ENCODE peak calls at places on chromosomes 1 and 21, in four cellular contexts. E, G, C and H are unnamed samples.
A peak's percentile ranks its signal among the peaks of the same experiment; 100 is the strongest.

GRCh38 chr1:28354121-28354520 is 15.4 kb upstream of the PHACTR4 start:
- DNase-seq in C (no peak), E (no peak), G (peak; percentile 39), H (no peak)

GRCh38 chr1:54652172-54652571 is 10.6 kb downstream of the MROH7 start:
- DNase-seq in G (no peak), C (no peak), E (no peak), H (no peak)

GRCh38 chr1:107228704-107229103 is 87.9 kb downstream of the NTNG1 start:
- DNase-seq in G (no peak), C (no peak), E (no peak), H (no peak)

GRCh38 chr1:36100376-36100775 is 11.7 kb downstream of the ADPRS start:
- DNase-seq in G (no peak), E (no peak), C (no peak), H (no peak)

GRCh38 chr1:186218661-186219352 is 156.2 kb downstream of the TPR start:
- DNase-seq in G (no peak), C (no peak), E (no peak), H (no peak)

GRCh38 chr1:184059887-184060286 is 8.4 kb downstream of the TSEN15 start:
- DNase-seq in G (no peak), E (no peak), C (no peak), H (no peak)

GRCh38 chr1:155003766-155004351 is 1.3 kb downstream of the ZBTB7B start:
- DNase-seq in G (peak; percentile 60), E (peak; percentile 81), C (peak; percentile 64), H (peak; percentile 74)

GRCh38 chr1:33263890-33264504 is 7.7 kb downstream of the ZNF362 start:
- DNase-seq in C (no peak), E (no peak), G (no peak), H (no peak)

GRCh38 chr21:39087238-39087975 is 95.8 kb downstream of the PSMG1 start:
- DNase-seq in E (no peak), G (no peak), C (no peak), H (no peak)

GRCh38 chr1:185920602-185921001 is 186.4 kb downstream of the HMCN1 start:
- DNase-seq in G (no peak), E (no peak), C (no peak), H (no peak)

GRCh38 chr21:38768385-38769071 is 37.2 kb upstream of the ETS2 start:
- DNase-seq in C (no peak), E (no peak), G (peak; percentile 79), H (no peak)

GRCh38 chr1:61851849-61852692 is 109.8 kb downstream of the PATJ start:
- DNase-seq in G (peak; percentile 89), E (no peak), C (no peak), H (no peak)

GRCh38 chr21:42367379-42368165 is 1.2 kb upstream of the TFF1 start:
- DNase-seq in E (no peak), C (no peak), G (no peak), H (no peak)

GRCh38 chr21:42363331-42363730 is 3.0 kb downstream of the TFF1 start:
- DNase-seq in G (no peak), E (no peak), C (no peak), H (no peak)

GRCh38 chr21:42364304-42364865 is 1.9 kb downstream of the TFF1 start:
- DNase-seq in G (no peak), E (no peak), C (no peak), H (no peak)

GRCh38 chr21:42365770-42366169 is 565 bp downstream of the TFF1 start:
- DNase-seq in G (no peak), E (no peak), C (no peak), H (no peak)

DNA sequence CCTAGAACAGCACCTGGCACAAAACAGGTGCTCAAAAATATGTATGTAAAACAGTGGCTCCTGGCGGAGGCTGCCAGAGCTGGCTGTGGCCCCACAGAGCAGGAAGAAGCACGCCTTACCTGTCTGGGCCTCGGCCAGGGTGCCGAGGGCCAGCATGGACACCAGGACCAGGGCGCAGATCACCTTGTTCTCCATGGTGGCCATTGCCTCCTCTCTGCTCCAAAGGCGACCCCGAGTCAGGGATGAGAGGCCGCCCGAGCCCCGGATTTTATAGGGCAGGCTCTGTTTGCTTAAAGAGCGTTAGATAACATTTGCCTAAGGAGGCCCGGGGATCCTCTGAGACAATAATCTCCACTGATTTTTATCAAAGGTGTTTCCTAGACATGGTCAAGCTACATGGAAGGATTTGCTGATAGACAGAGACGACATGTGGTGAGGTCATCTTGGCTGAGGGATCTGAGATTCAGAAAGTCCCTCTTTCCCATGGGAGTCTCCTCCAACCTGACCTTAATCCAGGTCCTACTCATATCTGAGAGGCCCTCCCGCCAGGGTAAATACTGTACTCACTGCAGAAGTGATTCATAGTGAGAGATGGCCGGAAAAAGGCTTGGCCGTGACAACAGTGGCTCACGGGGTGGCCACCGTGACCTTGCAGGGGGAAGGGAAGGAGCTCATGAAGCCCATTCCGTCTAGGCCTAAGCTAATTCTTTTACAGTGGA is at the start of gene TFF1:
- DNase-seq in C (no peak), E (peak; percentile 79), G (no peak), H (no peak)
- H3K4me3 ChIP-seq in C (no peak within 1 kb of the TSS), E (no peak within 1 kb of the TSS), G (no peak within 1 kb of the TSS), H (no peak within 1 kb of the TSS)

DNA sequence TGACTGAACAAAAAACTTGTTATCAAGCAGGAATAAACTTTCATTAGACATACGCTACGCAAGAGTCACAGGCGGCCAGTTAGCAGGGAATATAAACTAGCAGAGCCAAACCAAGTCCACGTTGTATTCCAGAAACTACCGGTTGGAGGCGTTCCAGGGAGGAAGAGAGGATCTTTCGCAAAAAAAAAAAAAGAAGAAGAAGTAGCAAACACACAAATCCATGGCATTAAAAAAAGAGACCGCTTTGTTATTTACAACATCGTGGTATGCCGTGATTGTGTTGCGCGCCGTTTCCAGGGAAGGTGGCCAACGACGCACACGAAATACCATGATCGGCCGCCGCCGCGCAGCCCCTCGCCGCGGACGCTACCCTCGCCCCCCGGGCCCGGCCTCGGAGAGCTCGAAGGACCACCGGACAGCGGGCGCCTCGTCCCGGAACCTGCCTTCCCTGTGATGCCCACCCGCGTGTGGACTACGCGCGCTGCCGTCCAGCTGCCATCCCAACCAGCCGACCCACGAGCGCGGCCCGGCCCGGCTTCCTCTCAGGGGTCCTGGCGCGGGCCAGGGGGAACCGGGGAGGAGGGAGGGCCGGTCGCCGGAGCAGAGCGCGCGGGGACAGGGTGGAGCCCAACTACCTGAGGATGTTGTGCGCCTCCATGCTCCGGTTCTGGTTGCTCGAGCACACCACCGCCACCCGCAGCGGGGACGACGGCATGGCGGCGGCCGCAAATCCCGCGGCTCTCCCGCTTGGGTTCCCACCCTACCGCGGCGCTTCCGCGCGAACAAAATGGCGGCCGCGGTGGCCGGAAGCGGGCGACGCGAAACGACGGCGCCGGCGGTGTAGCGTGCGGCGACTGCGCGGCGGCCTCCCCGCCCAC is 581 bp downstream of the SSU72 start:
- DNase-seq in C (peak; percentile 54), G (peak; percentile 75), E (peak; percentile 63), H (peak; percentile 59)
- TF ChIP-seq CTCF in C (no peak), G (peak; percentile 18), E (peak; percentile 24), H (no peak)

GRCh38 chr1:205316179-205316578 is 5.4 kb downstream of the NUAK2 start:
- DNase-seq in E (no peak), C (no peak), G (no peak), H (no peak)
- H3K4me1 ChIP-seq in E (peaks cover 55% of the 10 kb centered on the region), C (peaks cover 80% of the 10 kb centered on the region), G (peaks cover 22% of the 10 kb centered on the region), H (peaks cover 20% of the 10 kb centered on the region)

GRCh38 chr1:24923485-24924113 is 6.5 kb downstream of the RUNX3 start:
- DNase-seq in E (no peak), G (no peak), C (no peak), H (no peak)
- H3K4me3 ChIP-seq in E (no peak overlapping the region), G (no peak overlapping the region), C (no peak overlapping the region), H (no peak overlapping the region)

DNA sequence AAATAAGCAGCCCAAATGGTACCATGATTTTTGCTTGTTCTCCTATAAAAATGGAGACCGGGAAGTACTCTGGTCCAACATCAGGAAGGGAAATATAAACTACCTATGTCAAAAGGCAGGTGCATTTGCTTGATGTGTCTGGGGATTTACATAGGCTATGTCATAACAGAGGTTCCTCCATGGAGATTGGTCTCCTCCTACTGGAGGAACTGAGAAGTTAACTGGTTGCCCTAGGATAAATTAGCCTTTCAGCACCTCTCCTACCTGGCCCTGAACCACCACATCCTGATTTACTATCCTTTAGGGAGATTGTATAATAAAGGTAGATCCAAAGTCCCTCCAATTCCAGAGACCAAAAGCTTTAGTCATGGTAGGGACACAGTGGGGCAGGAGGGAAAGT is 1109.3 kb upstream of the B3GALT2 start:
- DNase-seq in E (peak; percentile 32), C (peak; percentile 12), G (peak; percentile 55), H (no peak)
- TF ChIP-seq CTCF in E (peak; percentile 78), C (peak; percentile 45), G (peak; percentile 59), H (peak; percentile 36)

DNA sequence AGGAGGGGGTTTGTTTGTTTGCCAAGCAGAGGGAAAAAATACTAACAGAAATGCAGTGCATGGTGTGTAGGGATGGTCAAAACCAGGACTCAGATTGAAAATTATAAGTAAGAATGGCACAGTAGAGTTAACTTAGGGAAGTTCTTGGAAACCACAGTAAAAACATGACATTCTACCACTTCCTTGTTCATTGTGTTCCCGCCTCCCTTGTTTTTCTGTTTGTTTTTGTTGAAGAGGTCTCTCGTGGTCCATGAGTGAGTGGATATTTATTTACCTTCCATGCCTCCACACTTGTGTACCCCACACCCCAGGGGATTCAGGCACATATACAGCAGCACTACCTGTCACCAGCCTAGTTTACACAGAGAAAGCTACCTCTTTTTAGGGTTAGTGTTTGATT is 69.6 kb downstream of the OLFML2B start:
- DNase-seq in G (no peak), C (no peak), E (no peak), H (no peak)
- H3K4me1 ChIP-seq in G (no peaks in the 10 kb centered on the region), C (peaks cover 5% of the 10 kb centered on the region), E (no peaks in the 10 kb centered on the region), H (no peaks in the 10 kb centered on the region)

GRCh38 chr21:33202464-33203363 is 27.0 kb upstream of the IFNAR2 start:
- DNase-seq in G (no peak), E (no peak), C (no peak), H (peak; percentile 25)

GRCh38 chr21:33203371-33203724 is 26.4 kb upstream of the IFNAR2 start:
- DNase-seq in E (no peak), G (no peak), C (no peak), H (peak; percentile 27)

GRCh38 chr21:33207471-33208149 is 22.1 kb upstream of the IFNAR2 start:
- DNase-seq in E (no peak), C (no peak), G (no peak), H (peak; percentile 26)

GRCh38 chr21:33206771-33207290 is 22.9 kb upstream of the IFNAR2 start:
- DNase-seq in G (no peak), C (no peak), E (no peak), H (peak; percentile 35)

GRCh38 chr21:33205476-33205875 is 24.3 kb upstream of the IFNAR2 start:
- DNase-seq in E (no peak), G (no peak), C (no peak), H (peak; percentile 29)
- H3K4me3 ChIP-seq in E (no peak overlapping the region), G (no peak overlapping the region), C (no peak overlapping the region), H (no peak overlapping the region)

DNA sequence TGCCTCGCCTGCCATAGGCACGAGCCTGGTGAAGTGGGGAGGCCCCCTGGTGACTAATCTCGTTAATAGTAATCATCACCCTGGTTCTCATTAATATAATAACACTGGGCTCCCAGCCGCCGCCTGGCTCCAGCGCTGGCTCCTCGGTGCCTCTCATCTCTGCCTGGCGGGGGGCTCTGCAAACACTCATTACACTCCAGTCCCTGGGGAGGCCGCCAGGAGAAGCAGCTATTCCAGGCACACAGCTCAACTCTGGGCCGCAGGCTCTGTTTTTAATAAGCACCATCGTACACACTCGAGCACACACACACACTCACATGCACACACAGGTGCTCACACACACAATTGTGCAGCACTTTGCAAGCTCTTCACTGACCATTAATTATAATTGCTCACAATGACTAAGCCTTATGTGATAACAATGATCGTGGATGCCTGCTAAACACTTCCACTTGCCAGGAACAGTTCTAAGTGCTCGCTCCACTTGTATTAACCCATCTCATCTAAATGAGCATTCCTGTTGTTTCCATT is 52.2 kb downstream of the SDC3 start:
- DNase-seq in E (no peak), C (no peak), G (peak; percentile 37), H (peak; percentile 35)
- TF ChIP-seq CTCF in E (no peak), C (no peak), G (peak; percentile 4), H (no peak)